ENCODE peak calls at places on chromosomes 2 and 18, in four cellular contexts. One of them, this sample, is unnamed.

GRCh38 chr2:26846881-26847662 is 860 bp upstream of the DPYSL5 start:
- DNase-seq in Right ventricle myocardium superior: no peak
- DNase-seq in NCI-H1092 treated with DMSO at 0.1 percent for 48 hours: peak
- DNase-seq in GM12878: no peak
- DNase-seq in this sample: no peak

GRCh38 chr2:163604941-163605555 is 130.8 kb downstream of the FIGN start:
- DNase-seq in Right ventricle myocardium superior: no peak
- DNase-seq in NCI-H1092 treated with DMSO at 0.1 percent for 48 hours: peak
- DNase-seq in GM12878: no peak
- DNase-seq in this sample: peak

GRCh38 chr2:211436182-211436581 is 879.8 kb downstream of the CPS1 start:
- DNase-seq in Right ventricle myocardium superior: no peak
- DNase-seq in NCI-H1092 treated with DMSO at 0.1 percent for 48 hours: no peak
- DNase-seq in GM12878: no peak
- DNase-seq in this sample: no peak

GRCh38 chr2:9498210-9498609 is 23.9 kb downstream of the IAH1 start:
- DNase-seq in Right ventricle myocardium superior: no peak
- DNase-seq in NCI-H1092 treated with DMSO at 0.1 percent for 48 hours: no peak
- DNase-seq in GM12878: no peak
- DNase-seq in this sample: peak

GRCh38 chr2:16626497-16626896 is 39.1 kb downstream of the CYRIA start:
- DNase-seq in Right ventricle myocardium superior: no peak
- DNase-seq in NCI-H1092 treated with DMSO at 0.1 percent for 48 hours: no peak
- DNase-seq in GM12878: no peak
- DNase-seq in this sample: peak

GRCh38 chr2:201275991-201276390 is 15.7 kb downstream of the CASP8 start:
- DNase-seq in Right ventricle myocardium superior: no peak
- DNase-seq in NCI-H1092 treated with DMSO at 0.1 percent for 48 hours: no peak
- DNase-seq in GM12878: no peak
- DNase-seq in this sample: no peak

GRCh38 chr18:3248670-3249359 is 1.2 kb downstream of the MYL12A start:
- DNase-seq in Right ventricle myocardium superior: no peak
- DNase-seq in NCI-H1092 treated with DMSO at 0.1 percent for 48 hours: no peak
- DNase-seq in GM12878: no peak
- DNase-seq in this sample: peak

GRCh38 chr2:25072606-25073005 is 30.7 kb downstream of the EFR3B start:
- DNase-seq in Right ventricle myocardium superior: no peak
- DNase-seq in NCI-H1092 treated with DMSO at 0.1 percent for 48 hours: no peak
- DNase-seq in GM12878: no peak
- DNase-seq in this sample: no peak

GRCh38 chr2:136134126-136134525 is 16.2 kb upstream of the CXCR4 start:
- DNase-seq in Right ventricle myocardium superior: no peak
- DNase-seq in NCI-H1092 treated with DMSO at 0.1 percent for 48 hours: no peak
- DNase-seq in GM12878: no peak
- DNase-seq in this sample: no peak

GRCh38 chr2:16506366-16506765 is 159.3 kb downstream of the CYRIA start:
- DNase-seq in Right ventricle myocardium superior: no peak
- DNase-seq in NCI-H1092 treated with DMSO at 0.1 percent for 48 hours: no peak
- DNase-seq in GM12878: no peak
- DNase-seq in this sample: no peak

GRCh38 chr2:43026451-43027102 is 199.8 kb downstream of the ZFP36L2 start:
- DNase-seq in Right ventricle myocardium superior: no peak
- DNase-seq in NCI-H1092 treated with DMSO at 0.1 percent for 48 hours: no peak
- DNase-seq in GM12878: no peak
- DNase-seq in this sample: no peak

GRCh38 chr2:46974174-46974573 is 58.6 kb upstream of the MCFD2 start:
- DNase-seq in Right ventricle myocardium superior: no peak
- DNase-seq in NCI-H1092 treated with DMSO at 0.1 percent for 48 hours: no peak
- DNase-seq in GM12878: no peak
- DNase-seq in this sample: no peak

GRCh38 chr2:46097714-46098480 is 199.3 kb upstream of the EPAS1 start:
- DNase-seq in Right ventricle myocardium superior: peak
- DNase-seq in NCI-H1092 treated with DMSO at 0.1 percent for 48 hours: no peak
- DNase-seq in GM12878: no peak
- DNase-seq in this sample: peak

GRCh38 chr2:230184727-230185578 is 34.8 kb downstream of the SP110 start:
- DNase-seq in Right ventricle myocardium superior: no peak
- DNase-seq in NCI-H1092 treated with DMSO at 0.1 percent for 48 hours: peak
- DNase-seq in GM12878: no peak
- DNase-seq in this sample: peak

GRCh38 chr2:235669983-235670962 is 176.4 kb downstream of the AGAP1 start:
- DNase-seq in Right ventricle myocardium superior: peak
- DNase-seq in NCI-H1092 treated with DMSO at 0.1 percent for 48 hours: peak
- DNase-seq in GM12878: no peak
- DNase-seq in this sample: peak

GRCh38 chr2:15714609-15715008 is 122.9 kb downstream of the DDX1 start:
- DNase-seq in Right ventricle myocardium superior: no peak
- DNase-seq in NCI-H1092 treated with DMSO at 0.1 percent for 48 hours: no peak
- DNase-seq in GM12878: no peak
- DNase-seq in this sample: no peak

GRCh38 chr18:23812566-23813440 is 123.5 kb downstream of the LAMA3 start:
- DNase-seq in Right ventricle myocardium superior: no peak
- DNase-seq in NCI-H1092 treated with DMSO at 0.1 percent for 48 hours: peak
- DNase-seq in GM12878: no peak
- DNase-seq in this sample: no peak

GRCh38 chr2:26770986-26771586 is 7.0 kb downstream of the SLC35F6 start:
- DNase-seq in Right ventricle myocardium superior: peak
- DNase-seq in NCI-H1092 treated with DMSO at 0.1 percent for 48 hours: peak
- DNase-seq in GM12878: no peak
- DNase-seq in this sample: peak

GRCh38 chr18:55013685-55014084 is 54.4 kb upstream of the CCDC68 start:
- DNase-seq in Right ventricle myocardium superior: no peak
- DNase-seq in NCI-H1092 treated with DMSO at 0.1 percent for 48 hours: no peak
- DNase-seq in GM12878: no peak
- DNase-seq in this sample: no peak

GRCh38 chr2:36355157-36355889 is at the start of gene CRIM1:
- DNase-seq in Right ventricle myocardium superior: peak
- DNase-seq in NCI-H1092 treated with DMSO at 0.1 percent for 48 hours: no peak
- DNase-seq in GM12878: no peak
- DNase-seq in this sample: peak

GRCh38 chr2:72147971-72148369 is 308 bp upstream of the CYP26B1 start:
- DNase-seq in Right ventricle myocardium superior: no peak
- DNase-seq in NCI-H1092 treated with DMSO at 0.1 percent for 48 hours: no peak
- DNase-seq in GM12878: no peak
- DNase-seq in this sample: no peak

GRCh38 chr2:112154246-112155110 is 16.3 kb downstream of the FBLN7 start:
- DNase-seq in Right ventricle myocardium superior: no peak
- DNase-seq in NCI-H1092 treated with DMSO at 0.1 percent for 48 hours: no peak
- DNase-seq in GM12878: no peak
- DNase-seq in this sample: no peak

GRCh38 chr18:57141208-57142129 is 5.4 kb upstream of the BOD1L2 start:
- DNase-seq in Right ventricle myocardium superior: no peak
- DNase-seq in NCI-H1092 treated with DMSO at 0.1 percent for 48 hours: no peak
- DNase-seq in GM12878: no peak
- DNase-seq in this sample: no peak

GRCh38 chr2:99066075-99066557 is 75.4 kb upstream of the C2orf15 start:
- DNase-seq in Right ventricle myocardium superior: no peak
- DNase-seq in NCI-H1092 treated with DMSO at 0.1 percent for 48 hours: peak
- DNase-seq in GM12878: peak
- DNase-seq in this sample: peak

GRCh38 chr2:179612591-179613298 is 248.7 kb downstream of the ZNF385B start:
- DNase-seq in Right ventricle myocardium superior: no peak
- DNase-seq in NCI-H1092 treated with DMSO at 0.1 percent for 48 hours: no peak
- DNase-seq in GM12878: no peak
- DNase-seq in this sample: peak

GRCh38 chr2:56474412-56475158 is 290.8 kb downstream of the CCDC85A start:
- DNase-seq in Right ventricle myocardium superior: no peak
- DNase-seq in NCI-H1092 treated with DMSO at 0.1 percent for 48 hours: peak
- DNase-seq in GM12878: no peak
- DNase-seq in this sample: peak

GRCh38 chr2:7752291-7752690 is 835.1 kb downstream of the RNF144A start:
- DNase-seq in Right ventricle myocardium superior: no peak
- DNase-seq in NCI-H1092 treated with DMSO at 0.1 percent for 48 hours: no peak
- DNase-seq in GM12878: no peak
- DNase-seq in this sample: no peak

GRCh38 chr18:48541026-48541746 is 2.4 kb downstream of the CTIF start:
- DNase-seq in Right ventricle myocardium superior: peak
- DNase-seq in NCI-H1092 treated with DMSO at 0.1 percent for 48 hours: peak
- DNase-seq in GM12878: no peak
- DNase-seq in this sample: peak

GRCh38 chr2:15968280-15969178 is 28.2 kb downstream of the MYCN start:
- DNase-seq in Right ventricle myocardium superior: no peak
- DNase-seq in NCI-H1092 treated with DMSO at 0.1 percent for 48 hours: no peak
- DNase-seq in GM12878: no peak
- DNase-seq in this sample: no peak

GRCh38 chr18:8121091-8121490 is 488.1 kb upstream of the RAB12 start:
- DNase-seq in Right ventricle myocardium superior: no peak
- DNase-seq in NCI-H1092 treated with DMSO at 0.1 percent for 48 hours: no peak
- DNase-seq in GM12878: no peak
- DNase-seq in this sample: peak

GRCh38 chr2:84458436-84459027 is 548 bp downstream of the SUCLG1 start:
- DNase-seq in Right ventricle myocardium superior: no peak
- DNase-seq in NCI-H1092 treated with DMSO at 0.1 percent for 48 hours: no peak
- DNase-seq in GM12878: no peak
- DNase-seq in this sample: no peak

GRCh38 chr18:39751161-39751560 is 2185.6 kb upstream of the CELF4 start:
- DNase-seq in Right ventricle myocardium superior: no peak
- DNase-seq in NCI-H1092 treated with DMSO at 0.1 percent for 48 hours: no peak
- DNase-seq in GM12878: no peak
- DNase-seq in this sample: peak

GRCh38 chr2:222311321-222311977 is 12.7 kb upstream of the PAX3 start:
- DNase-seq in Right ventricle myocardium superior: no peak
- DNase-seq in NCI-H1092 treated with DMSO at 0.1 percent for 48 hours: no peak
- DNase-seq in GM12878: no peak
- DNase-seq in this sample: no peak

GRCh38 chr2:135845257-135845656 is 8.3 kb upstream of the LCT start:
- DNase-seq in Right ventricle myocardium superior: no peak
- DNase-seq in NCI-H1092 treated with DMSO at 0.1 percent for 48 hours: no peak
- DNase-seq in GM12878: no peak
- DNase-seq in this sample: no peak

GRCh38 chr18:7872569-7872968 is 305.5 kb downstream of the PTPRM start:
- DNase-seq in Right ventricle myocardium superior: no peak
- DNase-seq in NCI-H1092 treated with DMSO at 0.1 percent for 48 hours: peak
- DNase-seq in GM12878: no peak
- DNase-seq in this sample: peak

GRCh38 chr18:38909972-38910371 is 1344.4 kb upstream of the CELF4 start:
- DNase-seq in Right ventricle myocardium superior: no peak
- DNase-seq in NCI-H1092 treated with DMSO at 0.1 percent for 48 hours: no peak
- DNase-seq in GM12878: no peak
- DNase-seq in this sample: no peak